ENCODE peak calls at places on chromosome 16, in five cellular contexts. B is activated CD4-positive, alpha-beta T cell treated with anti-CD3 and anti-CD28 coated beads for 48 hours; S is NCI-H345; T is RWPE1; Y is endodermal cell. F is an unnamed sample.

GRCh38 chr16:66853261-66854139 is 9.3 kb downstream of the CA7 start:
- DNase-seq in B (no peak), S (no peak), T (no peak), Y (peak), F (no peak)

GRCh38 chr16:88681084-88681680 is 5.1 kb downstream of the SNAI3 start:
- DNase-seq in B (peak), S (no peak), T (no peak), Y (peak), F (no peak)

GRCh38 chr16:4373909-4374742 is 2.5 kb downstream of the VASN start:
- DNase-seq in B (no peak), S (no peak), T (peak), Y (peak), F (no peak)

GRCh38 chr16:1997591-1998359 is 8.0 kb downstream of the SYNGR3 start:
- DNase-seq in B (no peak), S (no peak), T (no peak), Y (no peak), F (no peak)

GRCh38 chr16:15915555-15916081 is 27.2 kb upstream of the CEP20 start:
- DNase-seq in B (no peak), S (no peak), T (no peak), Y (no peak), F (no peak)

GRCh38 chr16:70250748-70251650 is 741 bp downstream of the EXOSC6 start:
- DNase-seq in B (peak), S (no peak), T (peak), Y (peak), F (no peak)

GRCh38 chr16:85678016-85678415 is 10.7 kb downstream of the GINS2 start:
- DNase-seq in B (no peak), S (no peak), T (no peak), Y (no peak), F (no peak)

GRCh38 chr16:30743690-30744089 is 4.5 kb upstream of the PHKG2 start:
- DNase-seq in B (no peak), S (no peak), T (no peak), Y (no peak), F (no peak)

GRCh38 chr16:370980-371728 is 816 bp upstream of the MRPL28 start:
- DNase-seq in B (no peak), S (no peak), T (no peak), Y (peak), F (no peak)

GRCh38 chr16:56630134-56630533 is 2.3 kb upstream of the MT1M start:
- DNase-seq in B (no peak), S (no peak), T (no peak), Y (no peak), F (no peak)

GRCh38 chr16:57592591-57593003 is 35.8 kb upstream of the ADGRG1 start:
- DNase-seq in B (peak), S (no peak), T (no peak), Y (no peak), F (no peak)

GRCh38 chr16:71431991-71432390 is 9.9 kb downstream of the TLE7 start:
- DNase-seq in B (no peak), S (no peak), T (no peak), Y (no peak), F (no peak)

GRCh38 chr16:30122621-30123160 is 329 bp downstream of the MAPK3 start:
- DNase-seq in B (peak), S (peak), T (no peak), Y (no peak), F (no peak)

GRCh38 chr16:24700549-24701392 is 28.7 kb upstream of the TNRC6A start:
- DNase-seq in B (no peak), S (no peak), T (peak), Y (peak), F (peak)

GRCh38 chr16:117381-118365 is 20.8 kb downstream of the NPRL3 start:
- DNase-seq in B (peak), S (peak), T (peak), Y (peak), F (no peak)

GRCh38 chr16:3838600-3839401 is 41.7 kb downstream of the CREBBP start:
- DNase-seq in B (no peak), S (no peak), T (no peak), Y (no peak), F (no peak)

F was measured in epithelial cell of proximal tubule.